ENCODE peak calls at places on chromosomes 3 and 15, in five cellular contexts. B is AG10803, Z is HepG2, K is AG09309, J is uterus. C is an unnamed sample.

GRCh38 chr15:78004222-78004727 is 73.2 kb downstream of the TBC1D2B start:
- DNase-seq in Z (no peak), B (no peak), J (no peak), K (no peak), C (no peak)

GRCh38 chr3:184184546-184185234 is 1.3 kb upstream of the ABCF3 start:
- DNase-seq in B (no peak), K (no peak), J (no peak), Z (no peak), C (no peak)

GRCh38 chr3:5122741-5123706 is 932 bp downstream of the ARL8B start:
- DNase-seq in J (peak; percentile 31), K (no peak), B (peak; percentile 76), Z (peak; percentile 54), C (peak; percentile 88)

GRCh38 chr15:73575636-73576247 is 57.4 kb downstream of the NPTN start:
- DNase-seq in Z (no peak), K (no peak), B (peak; percentile 55), J (no peak), C (peak; percentile 58)

GRCh38 chr3:152320201-152320617 is 51.5 kb downstream of the MBNL1 start:
- DNase-seq in Z (no peak), B (no peak), K (no peak), J (no peak), C (peak; percentile 59)

GRCh38 chr3:126267169-126267975 is 87.0 kb upstream of the ALDH1L1 start:
- DNase-seq in J (peak; percentile 77), K (peak; percentile 88), B (peak; percentile 97), Z (peak; percentile 88), C (peak; percentile 93)

GRCh38 chr3:178560759-178561158 is 24.5 kb downstream of the KCNMB2 start:
- DNase-seq in K (no peak), Z (no peak), B (no peak), J (no peak), C (no peak)

GRCh38 chr15:89776274-89777072 is at the start of gene MESP2:
- DNase-seq in B (peak; percentile 76), K (no peak), J (peak; percentile 86), Z (peak; percentile 67), C (peak; percentile 86)

GRCh38 chr3:59425942-59426341 is 376.1 kb upstream of the CFAP20DC start:
- DNase-seq in J (no peak), B (no peak), Z (no peak), K (no peak), C (no peak)

GRCh38 chr15:51312754-51313390 is 25.5 kb downstream of the CYP19A1 start:
- DNase-seq in Z (peak; percentile 68), B (no peak), J (no peak), K (no peak), C (no peak)

GRCh38 chr3:195882002-195882441 is 26.3 kb downstream of the TNK2 start:
- DNase-seq in B (no peak), Z (no peak), K (no peak), J (no peak), C (no peak)

GRCh38 chr15:89150286-89150685 is 62.0 kb downstream of the ABHD2 start:
- DNase-seq in J (no peak), K (no peak), Z (no peak), B (no peak), C (no peak)

GRCh38 chr15:85179700-85180099 is 198.0 kb downstream of the PDE8A start:
- DNase-seq in J (no peak), K (no peak), B (no peak), Z (no peak), C (no peak)

GRCh38 chr3:30672959-30673358 is 66.6 kb downstream of the TGFBR2 start:
- DNase-seq in K (no peak), B (peak; percentile 42), Z (no peak), J (no peak), C (peak; percentile 59)

DNA sequence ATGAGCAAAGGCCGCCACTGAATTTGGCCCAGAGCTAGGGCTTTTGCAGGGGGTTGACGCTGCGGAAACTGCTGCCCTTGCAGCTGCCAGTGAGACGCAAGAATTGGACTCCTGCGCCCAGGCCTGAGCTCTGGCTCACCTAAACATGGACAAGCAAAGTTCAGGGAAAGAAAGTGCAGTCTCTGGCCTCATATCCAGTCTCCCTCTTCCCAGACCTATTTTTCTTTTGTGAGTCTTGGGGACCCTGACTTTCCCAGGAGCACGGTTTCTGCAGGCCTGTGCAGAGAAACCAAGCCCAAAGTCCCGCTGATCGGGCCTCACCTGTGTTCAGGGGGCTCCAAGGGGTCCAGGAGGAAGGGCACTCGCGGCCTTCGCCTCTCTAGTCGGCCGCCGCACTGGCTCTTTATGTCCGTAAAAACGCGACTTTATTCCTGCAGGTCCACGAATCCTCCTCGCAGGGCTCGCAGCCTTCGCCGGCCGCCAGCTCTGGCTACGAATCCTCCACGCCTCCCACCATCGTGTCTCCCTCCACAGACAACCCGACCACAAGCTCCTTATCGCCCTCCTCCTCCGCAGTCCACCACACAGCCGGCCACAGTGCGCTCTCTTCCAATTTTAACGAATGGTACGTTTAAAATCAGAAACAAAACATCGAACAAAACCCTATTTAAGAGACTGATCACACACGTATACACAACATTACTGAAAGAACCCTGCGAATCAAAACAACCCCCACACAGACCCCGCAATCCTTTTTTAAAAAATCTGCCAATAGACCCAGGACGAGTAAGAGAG is 3.9 kb downstream of the ZIC1 start:
- DNase-seq in B (no peak), Z (no peak), J (no peak), K (no peak), C (no peak)
- H3K4me3 ChIP-seq in B (peak overlapping the region; percentile 16), Z (no peak overlapping the region), J (no peak overlapping the region), K (peak overlapping the region; percentile 6), C (peak overlapping the region; percentile 6)

GRCh38 chr15:25670025-25670554 is 193.0 kb downstream of the ATP10A start:
- DNase-seq in Z (no peak), K (no peak), J (peak; percentile 85), B (peak; percentile 65), C (peak; percentile 45)
- TF ChIP-seq CTCF in Z (no peak), K (no peak), J (no peak), B (no peak), C (no peak)

GRCh38 chr3:31724681-31725080 is 192.0 kb downstream of the STT3B start:
- DNase-seq in K (no peak), Z (no peak), B (peak; percentile 5), J (no peak), C (no peak)

GRCh38 chr3:31725568-31725967 is 192.8 kb downstream of the STT3B start:
- DNase-seq in J (no peak), K (no peak), Z (no peak), B (no peak), C (no peak)

GRCh38 chr3:31721709-31722108 is 189.0 kb downstream of the STT3B start:
- DNase-seq in J (no peak), Z (peak; percentile 62), K (no peak), B (no peak), C (no peak)

GRCh38 chr3:31725976-31726375 is 193.3 kb downstream of the STT3B start:
- DNase-seq in J (no peak), Z (no peak), K (no peak), B (no peak), C (no peak)

GRCh38 chr3:31724144-31724543 is 191.4 kb downstream of the STT3B start:
- DNase-seq in J (no peak), B (no peak), K (no peak), Z (no peak), C (no peak)
- H3K4me3 ChIP-seq in J (no peak overlapping the region), B (no peak overlapping the region), K (no peak overlapping the region), Z (no peak overlapping the region), C (no peak overlapping the region)

GRCh38 chr3:128306481-128306880 is 153.2 kb downstream of the EEFSEC start:
- DNase-seq in J (no peak), Z (no peak), K (no peak), B (no peak), C (no peak)

GRCh38 chr3:128309026-128309425 is 155.7 kb downstream of the EEFSEC start:
- DNase-seq in J (no peak), Z (no peak), K (no peak), B (no peak), C (no peak)

GRCh38 chr3:128307781-128308469 is 154.6 kb downstream of the EEFSEC start:
- DNase-seq in K (no peak), B (no peak), J (no peak), Z (no peak), C (no peak)

GRCh38 chr3:128310286-128311058 is 156.2 kb downstream of the DNAJB8 start:
- DNase-seq in B (no peak), J (no peak), K (no peak), Z (no peak), C (no peak)

DNA sequence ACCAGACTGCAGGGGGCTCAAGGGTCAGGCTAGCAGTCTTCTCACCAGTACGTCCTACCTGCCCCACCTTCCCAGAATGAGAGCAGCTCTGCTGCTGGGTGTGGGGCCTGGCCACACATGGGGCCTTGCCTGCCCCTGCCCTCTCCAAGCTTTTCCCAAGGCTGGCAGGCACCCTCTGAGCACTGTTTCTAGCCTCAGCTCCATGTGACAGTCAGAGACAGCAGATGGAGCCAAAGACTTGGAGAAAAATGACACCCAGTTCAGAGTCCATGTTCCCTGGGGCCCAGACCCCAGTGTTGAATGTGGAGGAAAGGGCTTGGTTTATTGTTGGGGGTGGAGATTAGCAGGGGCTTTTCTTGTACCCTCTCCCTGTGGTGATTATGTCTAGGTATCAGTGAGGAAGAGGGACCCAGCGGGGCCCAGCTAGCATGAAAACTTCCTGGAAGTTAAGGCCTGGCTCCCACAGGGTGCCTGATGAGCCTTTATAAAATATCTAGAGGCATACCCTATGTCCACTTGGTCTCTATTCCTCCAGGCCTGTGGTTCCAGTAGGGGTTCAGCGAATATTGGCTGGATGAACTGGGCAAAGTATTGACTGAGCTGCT is 153.8 kb downstream of the EEFSEC start:
- DNase-seq in K (no peak), Z (peak; percentile 60), J (no peak), B (no peak), C (no peak)
- TF ChIP-seq CTCF in K (no peak), Z (peak; percentile 93), J (no peak), B (no peak), C (no peak)

DNA sequence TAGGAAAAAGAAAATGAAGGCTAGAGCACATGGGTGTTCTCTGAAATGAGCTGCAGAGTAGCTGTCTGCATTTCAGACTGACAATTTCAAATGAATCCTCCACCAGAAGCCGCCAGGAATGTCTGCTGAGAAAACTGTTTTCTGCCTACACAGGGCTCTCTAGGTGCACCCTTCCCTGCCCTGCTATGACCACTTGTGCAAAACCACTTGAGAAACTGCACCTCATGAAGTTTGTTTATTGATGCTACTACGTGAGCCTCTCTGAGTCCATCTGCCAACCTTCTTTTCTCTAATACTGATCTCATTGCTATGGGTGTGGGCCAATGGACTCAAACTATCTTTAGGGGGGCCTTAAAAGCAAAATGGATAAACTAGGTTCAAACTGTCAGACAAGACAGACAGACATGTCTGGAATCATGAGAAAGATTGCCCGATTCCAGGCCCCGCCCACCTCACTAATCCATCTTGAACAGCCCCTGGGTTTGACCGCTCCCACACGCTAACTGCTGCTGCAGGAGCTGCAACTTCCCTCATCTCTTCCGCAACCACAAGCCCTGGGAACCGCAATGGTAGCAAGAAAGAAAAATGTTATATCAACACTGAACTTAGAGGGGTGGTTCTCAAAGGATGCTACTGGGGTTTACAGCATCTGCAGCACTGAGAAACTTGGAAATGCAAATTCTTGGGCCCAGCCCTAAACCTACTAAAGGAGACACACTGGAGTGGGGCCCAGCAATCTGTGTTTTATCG is 9.0 kb upstream of the CD47 start:
- DNase-seq in K (no peak), J (no peak), Z (no peak), B (no peak), C (no peak)
- H3K4me3 ChIP-seq in K (no peak overlapping the region), J (no peak overlapping the region), Z (no peak overlapping the region), B (no peak overlapping the region), C (no peak overlapping the region)